ENCODE peak calls at places on chromosomes 11 and 22, in six cellular contexts. K, H, F, V, J and L are unnamed samples.

GRCh38 chr22:39454385-39454871 is 2.4 kb upstream of the MGAT3 start:
- DNase-seq in K (no peak), H (no peak), F (no peak), V (peak), J (no peak), L (no peak)

GRCh38 chr22:49413551-49413950 is 414.1 kb downstream of the BRD1 start:
- DNase-seq in K (no peak), H (no peak), F (no peak), V (no peak), J (no peak), L (no peak)

GRCh38 chr11:87265132-87265531 is 227.4 kb downstream of the TMEM135 start:
- DNase-seq in K (peak), H (no peak), F (no peak), V (no peak), J (no peak), L (peak)

GRCh38 chr11:92967178-92967577 is 2.3 kb upstream of the MTNR1B start:
- DNase-seq in K (no peak), H (no peak), F (no peak), V (no peak), J (no peak), L (no peak)

GRCh38 chr11:81644239-81644840 is 1089.3 kb downstream of the FAM181B start:
- DNase-seq in K (peak), H (no peak), F (no peak), V (peak), J (peak), L (peak)

GRCh38 chr11:64216879-64217278 is 9.1 kb downstream of the TRPT1 start:
- DNase-seq in K (no peak), H (no peak), F (no peak), V (no peak), J (no peak), L (no peak)

GRCh38 chr11:122028561-122028960 is 87.5 kb downstream of the BLID start:
- DNase-seq in K (no peak), H (no peak), F (no peak), V (no peak), J (no peak), L (no peak)

GRCh38 chr11:122368796-122369195 is 252.8 kb upstream of the BLID start:
- DNase-seq in K (no peak), H (no peak), F (no peak), V (no peak), J (no peak), L (no peak)

GRCh38 chr11:10453261-10453660 is 1.8 kb upstream of the AMPD3 start:
- DNase-seq in K (peak), H (no peak), F (no peak), V (no peak), J (no peak), L (no peak)

GRCh38 chr22:23109079-23109347 is 32.8 kb downstream of the RSPH14 start:
- DNase-seq in K (no peak), H (no peak), F (no peak), V (no peak), J (no peak), L (no peak)

GRCh38 chr11:46658259-46658658 is 40.9 kb downstream of the ATG13 start:
- DNase-seq in K (peak), H (no peak), F (no peak), V (peak), J (no peak), L (peak)

GRCh38 chr11:2796508-2797180 is 88.9 kb downstream of the CDKN1C start:
- DNase-seq in K (no peak), H (no peak), F (no peak), V (no peak), J (no peak), L (no peak)

GRCh38 chr11:66310324-66310723 is 6.5 kb downstream of the CD248 start:
- DNase-seq in K (no peak), H (no peak), F (no peak), V (no peak), J (no peak), L (no peak)

GRCh38 chr11:45158210-45158644 is 11.8 kb downstream of the PRDM11 start:
- DNase-seq in K (no peak), H (no peak), F (no peak), V (no peak), J (no peak), L (no peak)

GRCh38 chr11:76918941-76919386 is 58.2 kb downstream of the ACER3 start:
- DNase-seq in K (peak), H (no peak), F (no peak), V (peak), J (peak), L (peak)

GRCh38 chr11:130679247-130679646 is 230.8 kb downstream of the ADAMTS15 start:
- DNase-seq in K (no peak), H (no peak), F (no peak), V (no peak), J (no peak), L (no peak)

GRCh38 chr11:3058753-3059664 is 1.8 kb upstream of the CARS1 start:
- DNase-seq in K (peak), H (no peak), F (no peak), V (peak), J (no peak), L (peak)

GRCh38 chr22:46393791-46394333 is 58.3 kb downstream of the TRMU start:
- DNase-seq in K (no peak), H (no peak), F (no peak), V (no peak), J (no peak), L (no peak)